ENCODE peak calls at places on chromosomes 4 and X, in seven cellular contexts. S, N, L, C, D, Q and V are unnamed samples.

GRCh38 chr4:67122029-67122428 is 423.3 kb downstream of the CENPC start:
- DNase-seq in S (peak; percentile 11), N (no peak), L (no peak), C (no peak), D (no peak), Q (no peak), V (peak; percentile 2)

GRCh38 chr4:74838746-74839370 is 44.5 kb upstream of the BTC start:
- DNase-seq in S (peak; percentile 83), N (no peak), L (no peak), C (no peak), D (no peak), Q (no peak), V (no peak)

GRCh38 chr4:125546272-125546671 is 231.5 kb downstream of the FAT4 start:
- DNase-seq in S (no peak), N (no peak), L (no peak), C (no peak), D (no peak), Q (no peak), V (no peak)

GRCh38 chrX:20686256-20686655 is 419.5 kb upstream of the RPS6KA3 start:
- DNase-seq in S (no peak), N (no peak), L (no peak), C (no peak), D (no peak), Q (no peak), V (no peak)

GRCh38 chr4:102390438-102390837 is 45.2 kb upstream of the SLC39A8 start:
- DNase-seq in S (peak; percentile 45), N (no peak), L (no peak), C (no peak), D (no peak), Q (peak; percentile 15), V (no peak)

GRCh38 chr4:55866973-55867574 is 13.6 kb downstream of the EXOC1 start:
- DNase-seq in S (peak; percentile 81), N (no peak), L (no peak), C (no peak), D (peak; percentile 29), Q (peak; percentile 31), V (no peak)

GRCh38 chrX:117839544-117839943 is 277.1 kb downstream of the KLHL13 start:
- DNase-seq in S (no peak), N (no peak), L (no peak), C (no peak), D (no peak), Q (no peak), V (no peak)

GRCh38 chr4:48296330-48296729 is 26.7 kb upstream of the TEC start:
- DNase-seq in S (no peak), N (no peak), L (no peak), C (no peak), D (no peak), Q (peak; percentile 64), V (no peak)

GRCh38 chrX:136608295-136608933 is 39.5 kb upstream of the CD40LG start:
- DNase-seq in S (peak; percentile 42), N (peak; percentile 5), L (peak; percentile 29), C (peak; percentile 64), D (peak; percentile 22), Q (no peak), V (peak; percentile 17)

GRCh38 chr4:56215138-56215793 is 172.0 kb downstream of the AASDH start:
- DNase-seq in S (no peak), N (no peak), L (no peak), C (no peak), D (no peak), Q (no peak), V (no peak)

GRCh38 chrX:51899741-51900140 is 6.3 kb downstream of the MAGED1 start:
- DNase-seq in S (peak; percentile 59), N (no peak), L (no peak), C (no peak), D (no peak), Q (no peak), V (no peak)

DNA sequence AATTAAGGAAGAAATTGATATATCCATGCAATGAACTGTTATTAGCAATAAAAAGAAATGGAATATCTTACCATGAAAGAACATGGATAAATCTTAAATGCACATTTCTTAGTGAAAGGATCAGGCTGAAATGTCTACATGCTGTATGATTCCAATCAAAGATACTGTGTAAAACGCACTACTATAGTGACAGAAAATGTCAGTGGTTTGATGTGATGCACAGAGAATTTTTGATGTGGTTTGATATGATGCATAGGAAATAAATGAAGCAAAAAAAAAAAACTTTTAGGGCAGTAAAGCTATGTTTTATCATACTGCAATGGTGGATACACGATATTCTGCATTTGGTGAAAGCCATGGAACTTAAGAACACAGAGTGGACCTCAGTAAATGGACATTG is 547.6 kb downstream of the GABRG1 start:
- DNase-seq in S (no peak), N (no peak), L (no peak), C (no peak), D (no peak), Q (no peak), V (no peak)
- TF ChIP-seq CTCF in S (no peak), N (no peak), L (no peak), C (no peak), D (no peak), Q (no peak), V (no peak)

DNA sequence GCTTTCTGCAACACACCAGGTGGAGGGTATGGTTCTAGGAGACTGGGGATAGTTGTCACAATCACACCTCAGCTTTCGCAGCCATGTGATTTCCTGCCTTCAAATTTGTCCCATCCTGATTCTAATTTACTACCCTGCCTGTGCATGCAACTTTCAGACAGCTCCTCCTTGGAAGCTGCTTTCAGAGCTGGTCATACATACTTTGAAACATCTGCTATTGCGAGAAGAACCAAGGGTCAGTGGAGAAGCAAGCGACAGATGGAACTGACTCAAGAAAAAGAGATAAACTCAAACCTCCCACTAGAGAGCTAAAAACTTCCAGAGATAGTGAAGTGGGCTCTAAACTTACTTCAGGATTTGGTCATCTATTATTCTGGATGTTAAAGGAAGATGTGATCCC is 381.7 kb upstream of the FGF13 start:
- DNase-seq in S (no peak), N (no peak), L (no peak), C (no peak), D (no peak), Q (no peak), V (no peak)
- TF ChIP-seq CTCF in S (no peak), N (no peak), L (no peak), C (no peak), D (no peak), Q (no peak), V (no peak)

GRCh38 chr4:169068423-169068822 is 58.4 kb upstream of the CBR4 start:
- DNase-seq in S (no peak), N (no peak), L (no peak), C (no peak), D (no peak), Q (peak; percentile 19), V (no peak)
- TF ChIP-seq CTCF in S (no peak), N (no peak), L (no peak), C (no peak), D (no peak), Q (no peak), V (no peak)

DNA sequence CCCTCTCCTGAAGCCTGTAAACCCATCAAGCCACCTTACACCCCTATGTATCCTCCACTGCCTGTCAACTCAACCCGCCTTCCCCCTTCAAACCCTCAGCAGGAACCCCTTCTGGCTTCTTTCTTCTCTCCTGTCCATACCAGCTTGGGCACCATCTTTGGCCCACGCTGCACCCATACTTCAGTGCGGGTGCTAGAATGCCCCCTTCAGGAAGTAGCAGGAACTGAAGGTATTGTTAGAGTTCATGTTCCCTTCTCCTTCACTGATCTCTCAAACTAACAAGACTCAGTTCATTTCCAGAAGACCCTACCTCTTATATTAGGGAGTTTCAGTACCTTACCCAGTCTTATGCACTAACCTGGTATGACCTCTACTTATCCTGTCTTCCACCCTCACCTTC is 1.5 kb upstream of the UGT2B17 start:
- DNase-seq in S (no peak), N (no peak), L (no peak), C (no peak), D (no peak), Q (no peak), V (no peak)
- TF ChIP-seq CTCF in S (no peak), N (no peak), L (no peak), C (no peak), D (no peak), Q (no peak), V (no peak)

GRCh38 chr4:173504181-173504503 is 25.9 kb downstream of the HAND2 start:
- DNase-seq in S (no peak), N (no peak), L (no peak), C (no peak), D (no peak), Q (no peak), V (no peak)

GRCh38 chr4:173508386-173509002 is 21.5 kb downstream of the HAND2 start:
- DNase-seq in S (no peak), N (peak; percentile 28), L (no peak), C (no peak), D (no peak), Q (no peak), V (peak; percentile 50)

GRCh38 chr4:173507471-173508385 is 22.3 kb downstream of the HAND2 start:
- DNase-seq in S (no peak), N (peak; percentile 23), L (no peak), C (no peak), D (no peak), Q (no peak), V (no peak)

GRCh38 chr4:173506780-173507211 is 23.2 kb downstream of the HAND2 start:
- DNase-seq in S (no peak), N (peak; percentile 42), L (no peak), C (no peak), D (no peak), Q (peak; percentile 53), V (no peak)

DNA sequence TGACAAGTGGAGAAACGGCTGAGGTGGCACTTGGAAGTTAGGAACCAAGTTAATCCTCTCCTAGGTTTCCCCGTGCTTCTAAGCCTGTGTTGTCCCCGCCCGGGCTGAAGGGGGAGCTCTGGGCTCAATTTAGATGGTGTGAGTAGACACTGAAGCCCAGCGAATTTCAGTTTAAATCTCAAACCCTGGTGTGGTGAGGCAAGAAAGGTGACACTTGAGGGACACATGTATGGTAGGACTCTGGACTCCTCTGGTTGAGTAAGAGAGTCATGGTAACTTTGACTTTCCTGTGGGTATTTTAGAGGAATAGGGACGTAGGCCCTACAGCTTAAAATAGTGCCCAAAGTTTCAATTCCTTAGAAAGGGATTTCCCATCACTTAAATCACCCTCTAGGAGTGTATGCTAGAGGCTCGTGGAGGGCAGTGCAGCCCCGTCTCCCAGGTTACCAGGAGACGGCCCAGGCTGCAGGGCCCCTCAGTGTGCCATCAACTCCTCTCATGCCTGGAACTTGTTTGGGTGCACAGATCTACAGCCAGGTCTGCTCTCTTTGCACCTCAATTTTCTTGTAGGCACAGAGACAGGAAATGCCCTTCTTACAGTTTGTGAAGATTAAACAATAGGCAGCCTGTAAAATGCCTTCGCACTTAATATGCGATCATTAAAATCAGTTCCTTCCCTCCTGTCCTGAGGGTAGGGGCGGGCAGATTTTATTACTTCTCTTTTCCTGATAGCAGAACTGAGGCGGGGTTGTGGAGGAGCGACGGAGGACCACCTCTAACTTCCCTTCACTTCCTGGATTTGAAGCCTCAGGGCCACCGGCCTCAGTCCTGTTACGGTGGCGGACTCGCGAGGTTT is 23.9 kb downstream of the HAND2 start:
- DNase-seq in S (peak; percentile 77), N (peak; percentile 57), L (peak; percentile 71), C (peak; percentile 63), D (peak; percentile 65), Q (peak; percentile 87), V (peak; percentile 80)
- TF ChIP-seq CTCF in S (peak; percentile 91), N (peak; percentile 56), L (peak; percentile 72), C (peak; percentile 71), D (peak; percentile 76), Q (peak; percentile 67), V (peak; percentile 41)

DNA sequence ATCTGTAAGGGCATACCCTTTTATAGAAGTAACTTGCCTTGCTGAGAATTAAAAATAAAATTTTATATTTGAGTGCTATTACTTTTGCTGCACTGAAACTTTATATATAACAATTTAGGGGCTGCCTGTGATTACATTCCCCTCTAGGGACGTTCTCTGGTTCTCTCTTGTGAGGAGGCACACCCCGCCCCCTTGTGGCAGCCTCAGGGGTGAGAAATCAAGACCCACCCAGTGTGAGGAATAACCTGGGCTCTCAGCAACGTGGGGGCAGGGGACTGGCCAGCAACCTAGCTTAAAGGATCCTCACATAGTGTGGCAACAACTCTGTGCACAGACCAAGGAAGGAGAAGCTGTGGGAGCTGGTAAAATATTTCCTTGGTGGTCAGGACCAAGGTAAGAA is 43.7 kb downstream of the MAGEA9 start:
- DNase-seq in S (peak; percentile 19), N (peak; percentile 27), L (no peak), C (peak; percentile 14), D (no peak), Q (no peak), V (peak; percentile 19)
- TF ChIP-seq CTCF in S (peak; percentile 43), N (no peak), L (no peak), C (peak; percentile 11), D (peak; percentile 14), Q (no peak), V (no peak)